ENCODE peak calls at places on chromosomes 16 and 17, in nine cellular contexts. F is HT1080; W is activated CD8-positive, alpha-beta T cell treated with anti-CD3 and anti-CD28 coated beads for 36 hours; R is EH; I is NCI-H1417 treated with DMSO at 0.1 percent for 48 hours; H is AG04450; A is globus pallidus; K is mesendoderm; L is central memory CD8-positive, alpha-beta T cell. T is an unnamed sample.
A peak's percentile ranks its signal among the peaks of the same experiment; 100 is the strongest.

GRCh38 chr17:66684716-66685115 is 150.2 kb upstream of the CACNG5 start:
- DNase-seq in F (no peak), W (no peak), R (no peak), I (no peak), H (no peak), A (no peak), K (no peak), L (no peak), T (no peak)

GRCh38 chr17:13851889-13852288 is 217.4 kb upstream of the COX10 start:
- DNase-seq in F (no peak), W (no peak), R (no peak), I (no peak), H (no peak), A (no peak), K (no peak), L (no peak), T (no peak)

GRCh38 chr17:8375738-8376259 is 705 bp downstream of the KRABD2 start:
- DNase-seq in F (no peak), W (no peak), R (no peak), I (no peak), H (no peak), A (no peak), K (peak; percentile 47), L (no peak), T (no peak)

GRCh38 chr16:30761427-30761927 is 385 bp downstream of the CFAP119 start:
- DNase-seq in F (peak; percentile 41), W (peak; percentile 77), R (peak; percentile 44), I (no peak), H (no peak), A (no peak), K (peak; percentile 61), L (no peak), T (no peak)

GRCh38 chr17:21358682-21359482 is 17.3 kb upstream of the KCNJ12 start:
- DNase-seq in F (no peak), W (no peak), R (peak; percentile 35), I (no peak), H (no peak), A (no peak), K (peak; percentile 42), L (no peak), T (no peak)

GRCh38 chr17:34997355-34997862 is 17.1 kb downstream of the LIG3 start:
- DNase-seq in F (no peak), W (no peak), R (peak; percentile 80), I (no peak), H (peak; percentile 72), A (no peak), K (no peak), L (no peak), T (no peak)

GRCh38 chr17:78474631-78475146 is 96.2 kb downstream of the PGS1 start:
- DNase-seq in F (no peak), W (peak; percentile 60), R (no peak), I (no peak), H (no peak), A (no peak), K (no peak), L (no peak), T (no peak)

GRCh38 chr17:47660064-47660492 is 10.4 kb downstream of the KPNB1 start:
- DNase-seq in F (no peak), W (no peak), R (no peak), I (no peak), H (no peak), A (no peak), K (no peak), L (no peak), T (peak; percentile 45)

GRCh38 chr17:27526603-27527002 is 70.4 kb downstream of the KSR1 start:
- DNase-seq in F (no peak), W (peak; percentile 77), R (peak; percentile 62), I (no peak), H (no peak), A (peak; percentile 56), K (peak; percentile 73), L (no peak), T (no peak)

GRCh38 chr17:80217703-80218362 is 2.3 kb downstream of the SGSH start:
- DNase-seq in F (no peak), W (no peak), R (no peak), I (no peak), H (no peak), A (no peak), K (no peak), L (no peak), T (no peak)

GRCh38 chr17:17712268-17712924 is 31.1 kb downstream of the RAI1 start:
- DNase-seq in F (peak; percentile 93), W (peak; percentile 58), R (peak; percentile 87), I (no peak), H (peak; percentile 80), A (no peak), K (no peak), L (no peak), T (no peak)

GRCh38 chr16:66275795-66276428 is 90.6 kb upstream of the CDH5 start:
- DNase-seq in F (peak; percentile 67), W (peak; percentile 33), R (peak; percentile 78), I (no peak), H (no peak), A (peak; percentile 42), K (peak; percentile 89), L (no peak), T (no peak)

GRCh38 chr16:16933861-16934260 is 536.9 kb downstream of the XYLT1 start:
- DNase-seq in F (no peak), W (no peak), R (no peak), I (no peak), H (no peak), A (no peak), K (peak; percentile 55), L (no peak), T (no peak)

GRCh38 chr17:55607736-55608341 is 96.6 kb upstream of the SMIM36 start:
- DNase-seq in F (peak; percentile 21), W (no peak), R (peak; percentile 45), I (no peak), H (peak; percentile 57), A (no peak), K (peak; percentile 33), L (no peak), T (no peak)

GRCh38 chr17:1590031-1590746 is 27.6 kb upstream of the PITPNA start:
- DNase-seq in F (peak; percentile 92), W (peak; percentile 42), R (peak; percentile 89), I (no peak), H (peak; percentile 53), A (no peak), K (peak; percentile 98), L (no peak), T (no peak)

GRCh38 chr17:44221072-44221861 is 1.8 kb upstream of the UBTF start:
- DNase-seq in F (peak; percentile 71), W (peak; percentile 76), R (peak; percentile 86), I (peak; percentile 51), H (no peak), A (peak; percentile 82), K (peak; percentile 94), L (peak; percentile 44), T (peak; percentile 58)

GRCh38 chr17:40425741-40426140 is 8.0 kb upstream of the TOP2A start:
- DNase-seq in F (no peak), W (no peak), R (no peak), I (no peak), H (no peak), A (no peak), K (no peak), L (no peak), T (no peak)

GRCh38 chr17:47902039-47902744 is 6.2 kb downstream of the SP2 start:
- DNase-seq in F (no peak), W (no peak), R (no peak), I (no peak), H (no peak), A (no peak), K (peak; percentile 91), L (no peak), T (no peak)

GRCh38 chr17:29933379-29933778 is 3.4 kb upstream of the SSH2 start:
- DNase-seq in F (peak; percentile 36), W (no peak), R (peak; percentile 47), I (no peak), H (no peak), A (peak; percentile 59), K (peak; percentile 81), L (no peak), T (no peak)

GRCh38 chr16:74111583-74111982 is 185.0 kb upstream of the PSMD7 start:
- DNase-seq in F (no peak), W (peak; percentile 5), R (no peak), I (no peak), H (no peak), A (no peak), K (no peak), L (no peak), T (no peak)

GRCh38 chr17:13410214-13410613 is 191.5 kb downstream of the HS3ST3A1 start:
- DNase-seq in F (no peak), W (no peak), R (no peak), I (no peak), H (no peak), A (no peak), K (no peak), L (no peak), T (no peak)

GRCh38 chr17:73566905-73567782 is 77.1 kb downstream of the SDK2 start:
- DNase-seq in F (no peak), W (peak; percentile 63), R (no peak), I (no peak), H (no peak), A (no peak), K (peak; percentile 78), L (no peak), T (peak; percentile 27)

GRCh38 chr16:50616883-50617629 is 64.1 kb downstream of the SNX20 start:
- DNase-seq in F (no peak), W (no peak), R (peak; percentile 27), I (no peak), H (no peak), A (no peak), K (peak; percentile 87), L (no peak), T (no peak)

GRCh38 chr16:27538508-27538907 is 11.2 kb downstream of the GTF3C1 start:
- DNase-seq in F (no peak), W (no peak), R (no peak), I (no peak), H (no peak), A (no peak), K (peak; percentile 70), L (no peak), T (no peak)

T was measured in memory B cell.